ENCODE peak calls at places on chromosome 7, in six cellular contexts. J is kidney; C is fibroblast of lung; P is stimulated activated CD4-positive, alpha-beta T cell treated with anti-CD3 and anti-CD28 coated beads, Interleukin-1b, Interleukin-23, amount 100 ng/mL, for 24 hours; I is left lobe of liver; K is RKO. R is an unnamed sample.

GRCh38 chr7:22730921-22731654 is 4.1 kb downstream of the IL6 start:
- DNase-seq in J (no peak), C (peak; percentile 89), P (no peak), I (no peak), K (peak; percentile 12), R (peak; percentile 89)

GRCh38 chr7:18488047-18488446 is 7.5 kb upstream of the HDAC9 start:
- DNase-seq in J (no peak), C (no peak), P (no peak), I (no peak), K (no peak), R (no peak)

GRCh38 chr7:44084695-44085094 is 2.4 kb upstream of the POLM start:
- DNase-seq in J (no peak), C (peak; percentile 52), P (no peak), I (no peak), K (no peak), R (peak; percentile 40)

GRCh38 chr7:25527665-25528064 is 299.4 kb upstream of the NPVF start:
- DNase-seq in J (no peak), C (no peak), P (no peak), I (no peak), K (no peak), R (no peak)

GRCh38 chr7:90726623-90727022 is 130.5 kb downstream of the CDK14 start:
- DNase-seq in J (no peak), C (peak; percentile 72), P (no peak), I (peak; percentile 60), K (no peak), R (peak; percentile 35)

GRCh38 chr7:36085096-36085495 is 68.0 kb upstream of the EEPD1 start:
- DNase-seq in J (peak; percentile 80), C (no peak), P (no peak), I (no peak), K (no peak), R (no peak)

GRCh38 chr7:137590071-137590470 is 246.5 kb upstream of the PTN start:
- DNase-seq in J (no peak), C (peak; percentile 54), P (no peak), I (no peak), K (no peak), R (peak; percentile 47)

GRCh38 chr7:150368884-150369739 is 490 bp downstream of the REPIN1 start:
- DNase-seq in J (peak; percentile 93), C (peak; percentile 75), P (peak; percentile 46), I (peak; percentile 77), K (peak; percentile 88), R (peak; percentile 63)

GRCh38 chr7:148303295-148304013 is 287.1 kb upstream of the C7orf33 start:
- DNase-seq in J (peak; percentile 91), C (peak; percentile 14), P (no peak), I (no peak), K (peak; percentile 48), R (peak; percentile 78)

GRCh38 chr7:120404042-120404441 is 131.1 kb downstream of the KCND2 start:
- DNase-seq in J (no peak), C (no peak), P (no peak), I (no peak), K (peak; percentile 46), R (peak; percentile 22)

GRCh38 chr7:2513702-2514101 is 5.9 kb upstream of the LFNG start:
- DNase-seq in J (no peak), C (no peak), P (no peak), I (no peak), K (no peak), R (no peak)

GRCh38 chr7:27714831-27715444 is 25.0 kb upstream of the TAX1BP1 start:
- DNase-seq in J (no peak), C (peak; percentile 72), P (no peak), I (no peak), K (no peak), R (peak; percentile 40)

GRCh38 chr7:26593405-26593804 is 271.0 kb downstream of the SKAP2 start:
- DNase-seq in J (peak; percentile 66), C (no peak), P (no peak), I (no peak), K (no peak), R (no peak)

GRCh38 chr7:155653773-155654172 is 9.3 kb downstream of the RBM33 start:
- DNase-seq in J (no peak), C (peak; percentile 16), P (no peak), I (peak; percentile 78), K (no peak), R (no peak)

GRCh38 chr7:97732567-97733275 is 835 bp downstream of the TAC1 start:
- DNase-seq in J (peak; percentile 65), C (no peak), P (no peak), I (no peak), K (no peak), R (no peak)

GRCh38 chr7:134018321-134018720 is 108.8 kb upstream of the LRGUK start:
- DNase-seq in J (no peak), C (no peak), P (no peak), I (no peak), K (no peak), R (no peak)

GRCh38 chr7:91557789-91558396 is 293.7 kb downstream of the FZD1 start:
- DNase-seq in J (no peak), C (peak; percentile 98), P (no peak), I (no peak), K (peak; percentile 78), R (peak; percentile 97)

GRCh38 chr7:2708041-2708440 is 20.0 kb downstream of the AMZ1 start:
- DNase-seq in J (no peak), C (no peak), P (no peak), I (no peak), K (no peak), R (no peak)

GRCh38 chr7:33773053-33773452 is 132.3 kb upstream of the BMPER start:
- DNase-seq in J (no peak), C (peak; percentile 83), P (no peak), I (no peak), K (peak; percentile 40), R (peak; percentile 59)

GRCh38 chr7:39880556-39880955 is 69.5 kb upstream of the CDK13 start:
- DNase-seq in J (no peak), C (no peak), P (no peak), I (no peak), K (no peak), R (no peak)

GRCh38 chr7:128349121-128349825 is 5.6 kb upstream of the RBM28 start:
- DNase-seq in J (no peak), C (no peak), P (no peak), I (no peak), K (no peak), R (no peak)

GRCh38 chr7:125459038-125459437 is 529.4 kb upstream of the POT1 start:
- DNase-seq in J (no peak), C (no peak), P (no peak), I (no peak), K (no peak), R (no peak)